ENCODE peak calls at places on chromosomes 11 and 22, in six cellular contexts. J, G, W, N, B and Z are unnamed samples.

GRCh38 chr11:75424396-75424795 is 8.6 kb downstream of the KLHL35 start:
- DNase-seq in J (no peak), W (no peak), G (no peak), B (no peak), N (no peak), Z (no peak)

GRCh38 chr22:46758867-46759290 is 3.6 kb upstream of the TBC1D22A start:
- DNase-seq in J (peak; percentile 42), B (no peak), G (peak; percentile 72), N (peak; percentile 71), W (peak; percentile 76), Z (no peak)

GRCh38 chr22:38751422-38752346 is 4.1 kb downstream of the SUN2 start:
- DNase-seq in B (peak; percentile 41), N (no peak), G (no peak), W (peak; percentile 41), J (no peak), Z (no peak)

GRCh38 chr11:112396092-112396491 is 135.4 kb upstream of the PLET1 start:
- DNase-seq in J (no peak), G (no peak), B (no peak), W (no peak), N (no peak), Z (no peak)

GRCh38 chr11:1100417-1101245 is 26.0 kb downstream of the MUC2 start:
- DNase-seq in W (no peak), B (no peak), J (no peak), N (no peak), G (no peak), Z (no peak)

GRCh38 chr22:45584121-45584570 is 81.5 kb downstream of the FBLN1 start:
- DNase-seq in J (no peak), W (no peak), G (peak; percentile 34), N (no peak), B (no peak), Z (no peak)

GRCh38 chr11:76639621-76640020 is 30.9 kb downstream of the LRRC32 start:
- DNase-seq in N (no peak), W (no peak), J (no peak), G (no peak), B (no peak), Z (no peak)

GRCh38 chr11:75237050-75237449 is 3.5 kb upstream of the TPBGL start:
- DNase-seq in G (no peak), B (no peak), J (no peak), N (no peak), W (no peak), Z (no peak)

GRCh38 chr11:115409691-115410220 is 94.5 kb downstream of the CADM1 start:
- DNase-seq in G (peak; percentile 2), W (no peak), B (no peak), J (no peak), N (no peak), Z (no peak)

GRCh38 chr22:40418366-40419201 is 48.2 kb downstream of the SGSM3 start:
- DNase-seq in J (no peak), G (no peak), W (no peak), B (no peak), N (peak; percentile 42), Z (no peak)

GRCh38 chr22:31852691-31853370 is 91.5 kb upstream of the YWHAH start:
- DNase-seq in J (no peak), W (no peak), G (no peak), N (no peak), B (no peak), Z (no peak)

GRCh38 chr11:10764412-10764811 is 13.4 kb downstream of the CTR9 start:
- DNase-seq in B (no peak), N (no peak), J (no peak), W (no peak), G (no peak), Z (no peak)

GRCh38 chr11:128476729-128477128 is 110.6 kb downstream of the ETS1 start:
- DNase-seq in N (no peak), G (no peak), B (no peak), J (no peak), W (no peak), Z (no peak)

GRCh38 chr11:28760676-28761390 is 652.6 kb downstream of the METTL15 start:
- DNase-seq in G (no peak), J (no peak), N (no peak), W (no peak), B (no peak), Z (no peak)

GRCh38 chr11:28763876-28764275 is 655.7 kb downstream of the METTL15 start:
- DNase-seq in G (no peak), J (no peak), N (no peak), W (no peak), B (no peak), Z (no peak)

GRCh38 chr11:28756977-28757376 is 648.8 kb downstream of the METTL15 start:
- DNase-seq in W (no peak), G (peak; percentile 78), N (no peak), J (no peak), B (no peak), Z (no peak)

GRCh38 chr11:28759311-28759710 is 651.1 kb downstream of the METTL15 start:
- DNase-seq in W (no peak), G (peak; percentile 74), B (no peak), J (no peak), N (no peak), Z (no peak)

DNA sequence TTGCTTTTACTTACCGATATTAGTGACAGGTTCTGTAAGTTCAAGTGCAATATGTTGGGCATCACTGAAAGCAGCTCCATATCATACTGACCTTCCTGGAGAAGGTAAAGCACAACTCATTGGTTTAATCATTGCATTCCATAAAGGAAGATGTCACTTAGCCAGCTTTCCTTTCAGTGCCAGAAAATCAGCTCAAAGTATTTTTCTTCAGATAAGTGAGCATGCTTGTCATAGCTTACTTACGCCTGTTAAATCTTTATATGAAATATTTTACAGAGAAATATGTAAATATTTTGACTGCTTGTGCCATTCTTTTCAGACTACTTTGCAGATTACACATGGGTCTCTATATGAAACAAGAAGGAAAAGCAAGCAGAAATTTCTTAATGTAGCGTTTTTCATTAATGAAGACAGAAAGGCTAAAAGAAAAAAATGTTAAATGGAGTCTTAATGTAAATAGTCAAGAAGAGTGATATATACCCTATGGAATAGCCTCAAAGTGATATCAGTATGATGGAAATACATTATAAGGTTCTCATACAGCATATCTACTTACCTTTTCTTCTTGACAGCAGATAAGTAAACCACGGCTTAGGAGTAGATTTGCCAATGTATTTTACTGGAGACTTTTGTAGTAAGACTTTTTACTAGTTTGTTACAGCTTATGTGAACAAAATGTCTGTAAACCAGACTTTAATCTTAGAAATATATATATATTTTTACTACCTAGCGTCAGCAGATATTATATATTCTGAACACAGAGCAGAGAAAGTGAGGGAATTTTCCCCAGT is 649.7 kb downstream of the METTL15 start:
- DNase-seq in J (no peak), G (peak; percentile 85), N (no peak), W (no peak), B (no peak), Z (no peak)
- H3K4me3 ChIP-seq in J (no peak overlapping the region), G (peak overlapping the region; percentile 19), N (no peak overlapping the region), W (no peak overlapping the region), B (no peak overlapping the region), Z (no peak overlapping the region)

DNA sequence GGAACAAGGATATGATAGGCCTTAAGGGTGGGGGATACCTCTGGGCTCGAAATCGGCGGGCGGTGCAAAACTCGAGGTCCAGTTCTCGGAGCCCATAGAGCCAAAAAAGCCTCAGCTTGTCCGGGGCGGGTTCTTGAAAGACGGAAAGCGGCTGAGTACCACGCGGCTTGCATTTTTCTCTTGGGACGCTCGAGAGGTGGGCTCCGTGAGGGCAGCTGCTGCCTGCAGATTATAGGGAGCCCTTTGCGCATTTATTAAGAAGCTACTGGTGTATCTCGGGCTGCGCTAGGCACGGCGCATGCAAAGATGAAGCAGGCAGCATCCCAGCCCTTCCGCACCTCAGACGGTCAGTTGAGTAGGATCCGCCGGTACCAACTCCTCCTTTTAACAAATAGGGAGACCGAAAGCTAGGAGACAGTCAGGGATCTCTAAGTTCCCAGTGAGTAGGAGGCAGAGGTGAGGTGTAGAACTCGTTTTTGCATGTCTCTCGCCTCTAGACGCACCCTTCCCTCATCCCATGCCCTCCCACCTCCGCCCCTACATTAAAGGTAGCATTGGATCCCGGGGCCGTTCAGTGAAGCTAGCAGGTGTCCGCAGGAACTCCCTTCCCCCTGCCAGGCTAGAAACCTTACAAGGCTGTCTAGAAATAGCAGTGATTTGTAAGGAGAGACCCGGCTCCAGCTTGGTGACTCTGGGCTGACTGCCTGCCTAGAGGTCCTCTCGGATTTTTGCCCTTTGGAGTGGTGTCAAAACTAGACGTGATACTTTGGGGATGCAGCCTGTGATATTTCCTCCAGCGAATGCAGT is 768 bp downstream of the LDHA start:
- DNase-seq in B (no peak), J (peak; percentile 21), N (peak; percentile 54), G (peak; percentile 21), W (peak; percentile 32), Z (peak; percentile 24)
- TF ChIP-seq POLR2A in B (no peak), J (no peak), N (no peak), G (no peak), W (no peak), Z (no peak)

GRCh38 chr11:16863382-16863781 is 124.9 kb downstream of the C11orf58 start:
- DNase-seq in B (no peak), J (no peak), W (no peak), N (no peak), G (no peak), Z (no peak)

GRCh38 chr11:16860632-16861031 is 122.2 kb downstream of the C11orf58 start:
- DNase-seq in W (peak; percentile 24), N (no peak), B (no peak), J (no peak), G (no peak), Z (no peak)

GRCh38 chr11:16862733-16863132 is 124.3 kb downstream of the C11orf58 start:
- DNase-seq in W (no peak), J (no peak), N (no peak), B (no peak), G (no peak), Z (no peak)

GRCh38 chr11:16859651-16860050 is 121.2 kb downstream of the C11orf58 start:
- DNase-seq in G (no peak), N (no peak), B (no peak), W (no peak), J (no peak), Z (no peak)

DNA sequence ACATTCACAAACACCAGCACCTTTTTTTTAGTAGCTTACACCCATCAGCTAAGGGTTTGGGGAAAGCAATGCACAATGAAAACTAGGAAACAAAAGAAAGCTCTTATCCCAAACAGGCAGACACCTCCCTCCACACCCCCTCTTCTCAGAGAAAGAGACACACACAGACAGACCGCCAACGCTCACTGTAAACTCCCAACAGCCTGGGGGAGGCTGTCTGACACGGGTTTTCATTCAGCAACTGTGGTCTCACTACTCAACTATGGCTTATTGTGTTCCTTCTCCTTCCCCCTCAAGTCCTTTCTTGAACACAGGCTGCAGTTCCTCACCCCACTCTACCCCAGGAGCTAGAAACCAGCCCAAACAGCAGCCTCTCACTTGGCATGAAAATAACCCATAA is 123.4 kb downstream of the C11orf58 start:
- DNase-seq in W (no peak), B (no peak), N (no peak), J (no peak), G (no peak), Z (no peak)
- H3K4me1 ChIP-seq in W (no peaks in the 10 kb centered on the region), B (no peaks in the 10 kb centered on the region), N (no peaks in the 10 kb centered on the region), J (no peaks in the 10 kb centered on the region), G (no peaks in the 10 kb centered on the region), Z (no peaks in the 10 kb centered on the region)

GRCh38 chr11:134436781-134437180 is 24.7 kb upstream of the B3GAT1 start:
- DNase-seq in G (no peak), B (no peak), J (no peak), W (no peak), N (no peak), Z (no peak)

GRCh38 chr11:134439181-134439580 is 27.1 kb upstream of the B3GAT1 start:
- DNase-seq in J (no peak), N (no peak), G (no peak), W (no peak), B (no peak), Z (no peak)

GRCh38 chr11:134440851-134441645 is 29.0 kb upstream of the B3GAT1 start:
- DNase-seq in B (no peak), W (no peak), N (no peak), J (no peak), G (no peak), Z (no peak)

GRCh38 chr11:134438533-134438932 is 26.5 kb upstream of the B3GAT1 start:
- DNase-seq in B (no peak), W (no peak), G (no peak), N (no peak), J (no peak), Z (no peak)

GRCh38 chr11:134437821-134438220 is 25.8 kb upstream of the B3GAT1 start:
- DNase-seq in W (no peak), N (no peak), G (no peak), B (no peak), J (no peak), Z (no peak)
- H3K4me3 ChIP-seq in W (no peak overlapping the region), N (no peak overlapping the region), G (no peak overlapping the region), B (no peak overlapping the region), J (no peak overlapping the region), Z (no peak overlapping the region)